ENCODE peak calls at places on chromosomes 11 and 22, in eight cellular contexts. Z is activated T-cell treated with anti-CD3 and anti-CD28 coated beads, Interleukin-2, amount 50 U/mL, for 1 hour; G is NCI-H510A; V is bronchial epithelial cell; H is stimulated activated CD4-positive, alpha-beta T cell treated with anti-CD3 and anti-CD28 coated beads, TNF-alpha, amount 100 ng/mL, for 1 hour; C is SW480; R is pons; E is fibroblast of the aortic adventitia. X is an unnamed sample.

GRCh38 chr22:32776800-32777199 is 24.7 kb upstream of the TIMP3 start:
- DNase-seq in Z (no peak), G (no peak), V (no peak), H (no peak), C (no peak), R (no peak), E (no peak), X (no peak)

GRCh38 chr22:23520875-23521441 is 59.1 kb downstream of the IGLL1 start:
- DNase-seq in Z (no peak), G (no peak), V (no peak), H (no peak), C (no peak), R (peak), E (peak), X (peak)

GRCh38 chr11:74636633-74637184 is 44.3 kb downstream of the POLD3 start:
- DNase-seq in Z (no peak), G (no peak), V (peak), H (no peak), C (peak), R (no peak), E (peak), X (no peak)

GRCh38 chr11:64245797-64246623 is 733 bp downstream of the PPP1R14B start:
- DNase-seq in Z (peak), G (no peak), V (peak), H (peak), C (peak), R (no peak), E (peak), X (no peak)

GRCh38 chr22:24060375-24060788 is 49.3 kb downstream of the CABIN1 start:
- DNase-seq in Z (no peak), G (peak), V (peak), H (no peak), C (no peak), R (peak), E (peak), X (no peak)

GRCh38 chr22:23772315-23773246 is at the start of gene MMP11:
- DNase-seq in Z (peak), G (peak), V (no peak), H (peak), C (no peak), R (no peak), E (peak), X (no peak)

GRCh38 chr22:23789121-23789520 is 2.4 kb downstream of the SMARCB1 start:
- DNase-seq in Z (no peak), G (no peak), V (no peak), H (no peak), C (no peak), R (no peak), E (no peak), X (no peak)

GRCh38 chr11:69674267-69674885 is 777 bp downstream of the LTO1 start:
- DNase-seq in Z (peak), G (no peak), V (peak), H (no peak), C (no peak), R (no peak), E (peak), X (no peak)

GRCh38 chr22:31313366-31314147 is 21.3 kb upstream of the PIK3IP1 start:
- DNase-seq in Z (peak), G (peak), V (peak), H (peak), C (peak), R (peak), E (peak), X (peak)

GRCh38 chr11:27161071-27161470 is 120.5 kb downstream of the BBOX1 start:
- DNase-seq in Z (no peak), G (no peak), V (peak), H (no peak), C (no peak), R (no peak), E (peak), X (no peak)

GRCh38 chr22:43811777-43812148 is 342 bp downstream of the EFCAB6 start:
- DNase-seq in Z (no peak), G (no peak), V (peak), H (no peak), C (peak), R (peak), E (peak), X (no peak)

GRCh38 chr22:50016308-50016987 is 3.9 kb upstream of the IL17REL start:
- DNase-seq in Z (no peak), G (no peak), V (no peak), H (no peak), C (no peak), R (no peak), E (no peak), X (peak)

GRCh38 chr11:61691378-61692156 is 11.4 kb downstream of the DAGLA start:
- DNase-seq in Z (no peak), G (no peak), V (no peak), H (no peak), C (no peak), R (no peak), E (no peak), X (no peak)

GRCh38 chr22:40484906-40485660 is 114.7 kb downstream of the SGSM3 start:
- DNase-seq in Z (no peak), G (no peak), V (no peak), H (no peak), C (no peak), R (no peak), E (peak), X (no peak)

GRCh38 chr22:24128024-24128423 is 53.3 kb upstream of the SUSD2 start:
- DNase-seq in Z (no peak), G (no peak), V (no peak), H (no peak), C (no peak), R (no peak), E (no peak), X (no peak)

GRCh38 chr11:64294665-64295289 is 3.7 kb downstream of the KCNK4 start:
- DNase-seq in Z (no peak), G (no peak), V (no peak), H (no peak), C (no peak), R (no peak), E (no peak), X (no peak)

GRCh38 chr11:85029964-85030363 is 597.2 kb downstream of the DLG2 start:
- DNase-seq in Z (no peak), G (peak), V (peak), H (no peak), C (no peak), R (no peak), E (no peak), X (no peak)

GRCh38 chr11:47889714-47890441 is 41.7 kb upstream of the NUP160 start:
- DNase-seq in Z (no peak), G (no peak), V (no peak), H (no peak), C (no peak), R (no peak), E (no peak), X (no peak)

GRCh38 chr11:86740628-86741488 is 59.5 kb upstream of the PRSS23 start:
- DNase-seq in Z (no peak), G (no peak), V (peak), H (no peak), C (peak), R (peak), E (peak), X (peak)

GRCh38 chr11:77148963-77149715 is 21.1 kb downstream of the MYO7A start:
- DNase-seq in Z (no peak), G (no peak), V (no peak), H (no peak), C (no peak), R (no peak), E (no peak), X (no peak)

GRCh38 chr11:19080579-19080993 is 20.1 kb upstream of the MRGPRX2 start:
- DNase-seq in Z (no peak), G (no peak), V (peak), H (no peak), C (no peak), R (peak), E (peak), X (peak)

GRCh38 chr11:36365937-36366336 is 69.8 kb downstream of the PRR5L start:
- DNase-seq in Z (no peak), G (no peak), V (no peak), H (no peak), C (no peak), R (no peak), E (peak), X (no peak)

GRCh38 chr11:123103326-123103980 is 41.5 kb upstream of the HSPA8 start:
- DNase-seq in Z (peak), G (no peak), V (peak), H (no peak), C (peak), R (peak), E (peak), X (peak)

GRCh38 chr22:24302591-24302990 is 32.0 kb downstream of the SPECC1L start:
- DNase-seq in Z (no peak), G (no peak), V (no peak), H (no peak), C (no peak), R (no peak), E (no peak), X (no peak)

GRCh38 chr22:39306456-39307361 is 12.7 kb downstream of the RPL3 start:
- DNase-seq in Z (peak), G (no peak), V (no peak), H (no peak), C (no peak), R (no peak), E (no peak), X (no peak)

GRCh38 chr22:19961201-19961580 is 19.6 kb upstream of the TXNRD2 start:
- DNase-seq in Z (no peak), G (no peak), V (no peak), H (no peak), C (no peak), R (no peak), E (no peak), X (no peak)

X was measured in dorsolateral prefrontal cortex.